ENCODE peak calls at places on chromosome 18, in four cellular contexts. One of them, this sample, is unnamed.
A peak's percentile ranks its signal among the peaks of the same experiment; 100 is the strongest.

GRCh38 chr18:2908166-2908945 is 61.5 kb downstream of the EMILIN2 start:
- DNase-seq in HL-60: no peak
- DNase-seq in GM10248: no peak
- DNase-seq in choroid plexus epithelial cell: no peak
- DNase-seq in this sample: peak; percentile 22

GRCh38 chr18:59724116-59724515 is 26.9 kb upstream of the CCBE1 start:
- DNase-seq in choroid plexus epithelial cell: no peak
- DNase-seq in HL-60: no peak
- DNase-seq in GM10248: no peak
- DNase-seq in this sample: no peak

GRCh38 chr18:47863041-47863440 is 67.4 kb downstream of the SMAD2 start:
- DNase-seq in choroid plexus epithelial cell: no peak
- DNase-seq in GM10248: no peak
- DNase-seq in HL-60: no peak
- DNase-seq in this sample: no peak

GRCh38 chr18:62784966-62785413 is 69.6 kb downstream of the PHLPP1 start:
- DNase-seq in HL-60: no peak
- DNase-seq in choroid plexus epithelial cell: peak; percentile 67
- DNase-seq in GM10248: no peak
- DNase-seq in this sample: peak; percentile 45

GRCh38 chr18:48202899-48203260 is 206.3 kb downstream of the ZBTB7C start:
- DNase-seq in choroid plexus epithelial cell: no peak
- DNase-seq in GM10248: no peak
- DNase-seq in HL-60: no peak
- DNase-seq in this sample: no peak

GRCh38 chr18:48663931-48664847 is 125.4 kb downstream of the CTIF start:
- DNase-seq in HL-60: peak; percentile 63
- DNase-seq in GM10248: peak; percentile 79
- DNase-seq in choroid plexus epithelial cell: peak; percentile 60
- DNase-seq in this sample: no peak

GRCh38 chr18:60984496-60984895 is 348.7 kb upstream of the CDH20 start:
- DNase-seq in choroid plexus epithelial cell: peak; percentile 95
- DNase-seq in GM10248: no peak
- DNase-seq in HL-60: no peak
- DNase-seq in this sample: no peak

GRCh38 chr18:75226956-75227316 is 16.3 kb downstream of the TSHZ1 start:
- DNase-seq in GM10248: no peak
- DNase-seq in HL-60: no peak
- DNase-seq in choroid plexus epithelial cell: no peak
- DNase-seq in this sample: no peak

GRCh38 chr18:74141638-74142037 is 6.0 kb downstream of the FBXO15 start:
- DNase-seq in HL-60: no peak
- DNase-seq in choroid plexus epithelial cell: no peak
- DNase-seq in GM10248: no peak
- DNase-seq in this sample: no peak

GRCh38 chr18:58201728-58202405 is 157.8 kb downstream of the NEDD4L start:
- DNase-seq in GM10248: no peak
- DNase-seq in HL-60: no peak
- DNase-seq in choroid plexus epithelial cell: no peak
- DNase-seq in this sample: no peak

GRCh38 chr18:64474751-64475150 is 325.9 kb upstream of the LINC00305 start:
- DNase-seq in choroid plexus epithelial cell: peak; percentile 29
- DNase-seq in GM10248: no peak
- DNase-seq in HL-60: no peak
- DNase-seq in this sample: no peak

GRCh38 chr18:4172491-4172890 is 282.6 kb downstream of the DLGAP1 start:
- DNase-seq in choroid plexus epithelial cell: no peak
- DNase-seq in GM10248: no peak
- DNase-seq in HL-60: no peak
- DNase-seq in this sample: no peak

GRCh38 chr18:50231621-50232020 is 34.7 kb downstream of the CFAP53 start:
- DNase-seq in choroid plexus epithelial cell: no peak
- DNase-seq in HL-60: no peak
- DNase-seq in GM10248: no peak
- DNase-seq in this sample: no peak

GRCh38 chr18:50232419-50232818 is 33.9 kb downstream of the CFAP53 start:
- DNase-seq in GM10248: no peak
- DNase-seq in choroid plexus epithelial cell: no peak
- DNase-seq in HL-60: no peak
- DNase-seq in this sample: no peak
- TF ChIP-seq CTCF in GM10248: no peak
- TF ChIP-seq CTCF in choroid plexus epithelial cell: no peak
- TF ChIP-seq CTCF in HL-60: no peak
- TF ChIP-seq CTCF in this sample: no peak

GRCh38 chr18:43648002-43648401 is 370.7 kb upstream of the SYT4 start:
- DNase-seq in choroid plexus epithelial cell: peak; percentile 40
- DNase-seq in GM10248: no peak
- DNase-seq in HL-60: no peak
- DNase-seq in this sample: no peak
- TF ChIP-seq CTCF in choroid plexus epithelial cell: peak; percentile 53
- TF ChIP-seq CTCF in GM10248: no peak
- TF ChIP-seq CTCF in HL-60: no peak
- TF ChIP-seq CTCF in this sample: no peak

DNA sequence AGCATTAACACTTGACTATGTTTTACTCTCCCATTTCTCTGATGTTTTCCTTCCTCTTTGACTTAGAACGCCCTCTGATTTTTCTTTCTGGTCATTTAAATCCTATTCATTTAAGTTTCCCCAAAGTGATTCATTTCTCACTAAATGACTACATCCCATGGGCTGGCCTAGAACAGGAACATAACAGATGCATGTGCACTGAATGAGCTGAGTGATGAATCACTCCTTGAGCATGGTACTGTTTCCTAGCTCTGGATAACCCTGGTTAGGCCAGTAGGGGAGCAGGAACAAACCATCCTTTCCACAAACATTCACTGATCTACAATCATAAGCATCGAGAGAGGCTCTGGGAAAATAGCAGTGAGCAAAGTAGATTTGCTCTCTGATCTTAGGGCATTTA is 221.9 kb upstream of the SETBP1 start:
- DNase-seq in HL-60: no peak
- DNase-seq in GM10248: no peak
- DNase-seq in choroid plexus epithelial cell: peak; percentile 59
- DNase-seq in this sample: no peak
- TF ChIP-seq CTCF in HL-60: no peak
- TF ChIP-seq CTCF in GM10248: no peak
- TF ChIP-seq CTCF in choroid plexus epithelial cell: peak; percentile 17
- TF ChIP-seq CTCF in this sample: no peak

GRCh38 chr18:42024131-42024530 is 69.1 kb downstream of the PIK3C3 start:
- DNase-seq in choroid plexus epithelial cell: no peak
- DNase-seq in HL-60: no peak
- DNase-seq in GM10248: no peak
- DNase-seq in this sample: no peak

GRCh38 chr18:42018831-42019230 is 63.8 kb downstream of the PIK3C3 start:
- DNase-seq in HL-60: no peak
- DNase-seq in choroid plexus epithelial cell: no peak
- DNase-seq in GM10248: no peak
- DNase-seq in this sample: no peak
- TF ChIP-seq CTCF in HL-60: no peak
- TF ChIP-seq CTCF in choroid plexus epithelial cell: no peak
- TF ChIP-seq CTCF in GM10248: no peak
- TF ChIP-seq CTCF in this sample: no peak

GRCh38 chr18:21853972-21854563 is 113.5 kb downstream of the MIB1 start:
- DNase-seq in GM10248: no peak
- DNase-seq in HL-60: no peak
- DNase-seq in choroid plexus epithelial cell: peak; percentile 71
- DNase-seq in this sample: no peak

GRCh38 chr18:21853020-21853419 is 112.4 kb downstream of the MIB1 start:
- DNase-seq in GM10248: peak; percentile 37
- DNase-seq in choroid plexus epithelial cell: peak; percentile 80
- DNase-seq in HL-60: no peak
- DNase-seq in this sample: no peak

GRCh38 chr18:21855432-21855831 is 114.8 kb downstream of the MIB1 start:
- DNase-seq in GM10248: no peak
- DNase-seq in choroid plexus epithelial cell: no peak
- DNase-seq in HL-60: no peak
- DNase-seq in this sample: no peak

GRCh38 chr18:21851327-21851961 is 110.9 kb downstream of the MIB1 start:
- DNase-seq in HL-60: no peak
- DNase-seq in choroid plexus epithelial cell: peak; percentile 59
- DNase-seq in GM10248: peak; percentile 12
- DNase-seq in this sample: no peak
- TF ChIP-seq CTCF in HL-60: no peak
- TF ChIP-seq CTCF in choroid plexus epithelial cell: peak; percentile 47
- TF ChIP-seq CTCF in GM10248: peak; percentile 35
- TF ChIP-seq CTCF in this sample: no peak

GRCh38 chr18:56869189-56869777 is 218.1 kb downstream of the WDR7 start:
- DNase-seq in HL-60: peak; percentile 57
- DNase-seq in choroid plexus epithelial cell: peak; percentile 86
- DNase-seq in GM10248: peak; percentile 13
- DNase-seq in this sample: no peak
- TF ChIP-seq CTCF in HL-60: peak; percentile 98
- TF ChIP-seq CTCF in choroid plexus epithelial cell: peak; percentile 76
- TF ChIP-seq CTCF in GM10248: peak; percentile 74
- TF ChIP-seq CTCF in this sample: peak; percentile 50